ENCODE peak calls at places on chromosomes 5 and 9, in five cellular contexts. S is activated T-helper 1 cell treated with anti-CD3 and anti-CD28 coated beads, Interleukin-2, amount 50 U/mL, for 16 hours; W is caudate nucleus; A is nephron progenitor cell; Q is lung. U is an unnamed sample.
A peak's percentile ranks its signal among the peaks of the same experiment; 100 is the strongest.

GRCh38 chr5:56447232-56447631 is 214.1 kb upstream of the ANKRD55 start:
- DNase-seq in Q (no peak), A (no peak), W (no peak), S (no peak), U (peak; percentile 47)

GRCh38 chr9:137457406-137458193 is 1.5 kb downstream of the NSMF start:
- DNase-seq in Q (no peak), W (no peak), A (no peak), S (no peak), U (no peak)

GRCh38 chr5:154162475-154163217 is 27.9 kb upstream of the GALNT10 start:
- DNase-seq in W (no peak), S (no peak), A (peak; percentile 52), Q (no peak), U (no peak)

GRCh38 chr9:119701651-119702050 is 332.4 kb upstream of the BRINP1 start:
- DNase-seq in W (no peak), S (no peak), Q (no peak), A (no peak), U (no peak)

GRCh38 chr9:78691531-78691930 is 394.6 kb downstream of the PSAT1 start:
- DNase-seq in S (no peak), A (no peak), Q (no peak), W (no peak), U (no peak)

GRCh38 chr9:117343416-117343815 is 71.4 kb downstream of the ASTN2 start:
- DNase-seq in Q (no peak), W (no peak), A (no peak), S (no peak), U (no peak)

GRCh38 chr9:89522261-89522978 is 24.5 kb upstream of the SEMA4D start:
- DNase-seq in Q (peak; percentile 46), A (no peak), S (peak; percentile 56), W (no peak), U (peak; percentile 51)

GRCh38 chr9:91807640-91808246 is 142.3 kb downstream of the ROR2 start:
- DNase-seq in Q (no peak), S (no peak), W (no peak), A (no peak), U (no peak)

GRCh38 chr9:115992834-115993233 is 160.8 kb upstream of the PAPPA start:
- DNase-seq in A (no peak), S (no peak), Q (no peak), W (no peak), U (no peak)

GRCh38 chr5:153965102-153965645 is 73.5 kb downstream of the FAM114A2 start:
- DNase-seq in S (no peak), W (no peak), A (peak; percentile 74), Q (peak; percentile 43), U (peak; percentile 31)

GRCh38 chr5:124040799-124041198 is 528.8 kb downstream of the CSNK1G3 start:
- DNase-seq in A (no peak), S (no peak), W (no peak), Q (no peak), U (peak; percentile 42)

GRCh38 chr9:129557192-129558036 is 63.5 kb downstream of the C9orf50 start:
- DNase-seq in W (no peak), A (peak; percentile 78), S (no peak), Q (no peak), U (peak; percentile 44)

GRCh38 chr9:89439571-89439970 is 58.3 kb downstream of the SEMA4D start:
- DNase-seq in A (no peak), S (no peak), W (no peak), Q (no peak), U (no peak)

GRCh38 chr5:179907570-179908324 is at the start of gene TBC1D9B:
- DNase-seq in W (no peak), S (peak; percentile 60), Q (peak; percentile 67), A (peak; percentile 71), U (peak; percentile 46)

GRCh38 chr9:33097192-33097591 is 20.7 kb upstream of the SMU1 start:
- DNase-seq in W (no peak), A (no peak), S (no peak), Q (no peak), U (no peak)

GRCh38 chr5:100706796-100707195 is 171.6 kb downstream of the FAM174A start:
- DNase-seq in W (no peak), S (no peak), Q (no peak), A (no peak), U (no peak)

GRCh38 chr5:33901176-33901575 is 9.4 kb upstream of the ADAMTS12 start:
- DNase-seq in A (no peak), S (no peak), Q (no peak), W (no peak), U (no peak)

GRCh38 chr9:124260769-124261603 is 3.2 kb downstream of the NEK6 start:
- DNase-seq in A (no peak), Q (peak; percentile 58), W (no peak), S (no peak), U (peak; percentile 66)

GRCh38 chr9:21854594-21854993 is 52.2 kb downstream of the MTAP start:
- DNase-seq in Q (peak; percentile 73), W (no peak), A (no peak), S (no peak), U (peak; percentile 78)

GRCh38 chr5:137231535-137231934 is 267.6 kb downstream of the SPOCK1 start:
- DNase-seq in A (no peak), S (no peak), Q (no peak), W (no peak), U (no peak)

GRCh38 chr9:18720691-18721090 is 246.7 kb downstream of the ADAMTSL1 start:
- DNase-seq in A (no peak), W (no peak), Q (no peak), S (no peak), U (no peak)

GRCh38 chr5:66596791-66597757 is 881 bp downstream of the MAST4 start:
- DNase-seq in A (peak; percentile 67), W (no peak), S (no peak), Q (peak; percentile 52), U (no peak)

GRCh38 chr9:98774746-98775145 is 21.6 kb downstream of the ANKS6 start:
- DNase-seq in Q (no peak), A (peak; percentile 23), W (no peak), S (no peak), U (no peak)

GRCh38 chr5:17190242-17190778 is 27.1 kb upstream of the BASP1 start:
- DNase-seq in S (no peak), Q (no peak), W (no peak), A (peak; percentile 19), U (peak; percentile 27)

GRCh38 chr9:106757539-106757938 is 105.4 kb upstream of the ZNF462 start:
- DNase-seq in S (no peak), Q (no peak), W (no peak), A (no peak), U (no peak)

GRCh38 chr9:136481558-136481957 is 1.3 kb downstream of the SEC16A start:
- DNase-seq in W (no peak), A (no peak), Q (no peak), S (no peak), U (no peak)

GRCh38 chr5:125298258-125298657 is 551.8 kb upstream of the ZNF608 start:
- DNase-seq in S (no peak), W (no peak), A (no peak), Q (no peak), U (no peak)

GRCh38 chr5:29993286-29993685 is 1200.2 kb upstream of the CDH6 start:
- DNase-seq in W (no peak), S (no peak), Q (no peak), A (no peak), U (no peak)

GRCh38 chr9:134403682-134404301 is 77.5 kb downstream of the RXRA start:
- DNase-seq in W (peak; percentile 35), S (no peak), A (no peak), Q (peak; percentile 69), U (peak; percentile 79)

GRCh38 chr5:173764321-173765029 is 123.7 kb upstream of the CPEB4 start:
- DNase-seq in Q (peak; percentile 79), A (peak; percentile 35), W (no peak), S (no peak), U (peak; percentile 89)

GRCh38 chr9:27939186-27939585 is 365.9 kb upstream of the C9orf72 start:
- DNase-seq in S (no peak), A (no peak), W (no peak), Q (no peak), U (no peak)

GRCh38 chr5:116806879-116807278 is 232.3 kb upstream of the SEMA6A start:
- DNase-seq in A (no peak), W (no peak), Q (no peak), S (no peak), U (no peak)

GRCh38 chr5:171431251-171431777 is 11.9 kb downstream of the FGF18 start:
- DNase-seq in A (no peak), W (no peak), Q (no peak), S (no peak), U (no peak)